ENCODE peak calls at places on chromosomes 3 and 15, in seven cellular contexts. E, R, N, T, Y, Z and B are unnamed samples.

GRCh38 chr15:71146597-71146996 is 31.3 kb downstream of the THSD4 start:
- DNase-seq in Z (no peak), T (no peak), Y (no peak), R (no peak), N (no peak), E (no peak), B (no peak)

GRCh38 chr3:38526792-38527191 is 30.7 kb downstream of the EXOG start:
- DNase-seq in Z (no peak), Y (no peak), R (no peak), E (no peak), T (no peak), N (no peak), B (no peak)

GRCh38 chr3:149808209-149808829 is 4.7 kb upstream of the RNF13 start:
- DNase-seq in R (peak; percentile 54), T (peak; percentile 72), E (peak; percentile 67), Z (peak; percentile 35), N (peak; percentile 71), Y (peak; percentile 64), B (peak; percentile 48)

GRCh38 chr3:126731044-126731443 is 27.0 kb downstream of the CHCHD6 start:
- DNase-seq in N (peak; percentile 10), R (no peak), T (no peak), Z (no peak), Y (no peak), E (no peak), B (no peak)

GRCh38 chr3:177041021-177041729 is 156.1 kb downstream of the TBL1XR1 start:
- DNase-seq in R (peak; percentile 48), N (no peak), Z (no peak), E (no peak), Y (no peak), T (peak; percentile 51), B (no peak)

GRCh38 chr3:127426444-127427168 is 138.8 kb upstream of the PRR20G start:
- DNase-seq in T (no peak), Y (no peak), Z (no peak), E (no peak), R (no peak), N (no peak), B (no peak)

GRCh38 chr15:86776120-86776519 is 696.4 kb downstream of the AGBL1 start:
- DNase-seq in T (no peak), N (no peak), E (no peak), R (no peak), Z (no peak), Y (no peak), B (no peak)

GRCh38 chr15:101579766-101580165 is 72.4 kb downstream of the TM2D3 start:
- DNase-seq in Y (no peak), N (no peak), T (peak; percentile 75), Z (no peak), E (no peak), R (no peak), B (no peak)

GRCh38 chr3:24496529-24497482 is 2.2 kb upstream of the THRB start:
- DNase-seq in E (peak; percentile 77), R (peak; percentile 71), T (peak; percentile 87), Z (no peak), Y (peak; percentile 82), N (peak; percentile 92), B (no peak)

GRCh38 chr3:150739200-150739863 is 23.6 kb downstream of the SIAH2 start:
- DNase-seq in T (no peak), Y (no peak), R (no peak), Z (no peak), E (no peak), N (no peak), B (no peak)

GRCh38 chr3:4356225-4356540 is 53.0 kb downstream of the SETMAR start:
- DNase-seq in Y (no peak), T (no peak), Z (no peak), E (no peak), R (no peak), N (no peak), B (no peak)

GRCh38 chr15:84855765-84856164 is 28.7 kb upstream of the SLC28A1 start:
- DNase-seq in N (no peak), Z (no peak), Y (no peak), T (no peak), R (no peak), E (no peak), B (no peak)

GRCh38 chr3:52346623-52347530 is 30.8 kb downstream of the DNAH1 start:
- DNase-seq in Z (no peak), N (no peak), E (no peak), Y (no peak), T (peak; percentile 63), R (no peak), B (no peak)

GRCh38 chr3:194089357-194090177 is 46.4 kb upstream of the HES1 start:
- DNase-seq in N (peak; percentile 94), Y (no peak), R (peak; percentile 88), T (peak; percentile 100), E (peak; percentile 63), Z (no peak), B (no peak)

GRCh38 chr3:184619348-184619747 is 57.8 kb downstream of the EPHB3 start:
- DNase-seq in R (no peak), T (no peak), Y (no peak), Z (no peak), E (no peak), N (no peak), B (no peak)

GRCh38 chr15:82854554-82854953 is 45.1 kb downstream of the WHAMM start:
- DNase-seq in Z (no peak), R (no peak), T (no peak), N (no peak), E (no peak), Y (no peak), B (no peak)

GRCh38 chr15:35975941-35976340 is 430.0 kb upstream of the DPH6 start:
- DNase-seq in E (no peak), Z (no peak), Y (no peak), N (no peak), T (no peak), R (no peak), B (no peak)

GRCh38 chr15:101240364-101240763 is 11.5 kb downstream of the CHSY1 start:
- DNase-seq in T (peak; percentile 82), N (no peak), Z (no peak), R (no peak), Y (no peak), E (no peak), B (no peak)

GRCh38 chr3:15097889-15098288 is 1.1 kb downstream of the RBSN start:
- DNase-seq in T (peak; percentile 64), R (no peak), Y (no peak), E (no peak), N (peak; percentile 19), Z (no peak), B (no peak)

GRCh38 chr3:82883072-82883471 is 1121.6 kb upstream of the GBE1 start:
- DNase-seq in N (no peak), T (no peak), Z (no peak), R (no peak), E (no peak), Y (no peak), B (no peak)

GRCh38 chr15:82298520-82298919 is 35.9 kb downstream of the SAXO2 start:
- DNase-seq in T (peak; percentile 15), Y (no peak), Z (peak; percentile 25), E (peak; percentile 27), R (no peak), N (no peak), B (no peak)

GRCh38 chr3:85255954-85256353 is 297.2 kb downstream of the CADM2 start:
- DNase-seq in Z (no peak), R (no peak), N (no peak), T (no peak), E (no peak), Y (no peak), B (no peak)

DNA sequence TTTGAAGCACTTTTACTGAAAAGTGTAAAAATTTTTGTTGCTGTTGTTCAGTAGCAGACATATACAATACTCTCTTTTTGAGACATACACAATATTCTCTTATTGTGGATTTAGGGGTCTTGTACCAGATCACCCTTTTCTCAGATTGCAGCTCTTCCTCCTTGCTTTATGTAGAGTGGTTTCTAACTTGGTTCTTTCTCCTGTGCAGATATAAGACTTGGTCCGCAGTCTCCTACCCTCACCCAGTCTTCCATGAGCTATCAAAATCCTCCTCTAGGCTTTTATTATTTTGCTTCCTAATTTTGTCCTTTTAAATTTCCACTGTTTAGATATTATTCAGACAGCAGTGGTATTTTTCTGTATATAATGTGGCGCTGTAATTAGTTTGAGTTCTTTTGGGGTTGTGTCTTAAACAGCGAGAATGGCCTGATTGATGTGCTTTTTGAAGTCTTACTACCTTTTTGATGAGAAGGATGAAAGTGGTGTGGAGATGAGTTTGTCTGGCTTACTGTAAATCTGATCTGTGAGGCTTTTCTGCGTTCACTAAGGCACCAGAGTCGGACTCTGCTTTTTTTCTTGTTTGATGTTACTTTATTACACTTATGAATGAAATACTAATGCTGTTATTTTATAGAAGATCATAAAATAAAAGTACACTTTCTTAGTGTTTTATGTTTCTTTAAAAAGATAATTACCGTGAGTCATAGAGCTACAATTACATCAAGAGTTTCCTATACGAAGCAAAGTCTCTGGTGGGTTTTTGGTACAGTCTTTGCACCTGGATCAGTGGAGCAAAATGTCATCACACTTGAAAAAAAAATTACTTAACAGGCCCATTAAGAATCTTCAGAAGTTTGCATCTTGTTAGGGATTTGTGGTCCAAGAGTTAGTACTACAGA is 27.8 kb downstream of the FNDC3B start:
- DNase-seq in T (no peak), R (no peak), N (no peak), Y (no peak), E (no peak), Z (no peak), B (no peak)
- H3K4me1 ChIP-seq in T (peaks cover 15% of the 10 kb centered on the region), R (peaks cover 10% of the 10 kb centered on the region), N (peaks cover 11% of the 10 kb centered on the region), Y (peaks cover 12% of the 10 kb centered on the region), E (peaks cover 71% of the 10 kb centered on the region), Z (no peaks in the 10 kb centered on the region), B (peaks cover 1% of the 10 kb centered on the region)

GRCh38 chr3:64593350-64593749 is 94.5 kb downstream of the ADAMTS9 start:
- DNase-seq in Z (no peak), Y (no peak), N (no peak), T (no peak), E (no peak), R (no peak), B (no peak)

GRCh38 chr3:64594129-64594528 is 93.7 kb downstream of the ADAMTS9 start:
- DNase-seq in Y (no peak), R (peak; percentile 35), T (no peak), Z (no peak), E (no peak), N (no peak), B (no peak)

GRCh38 chr3:64591606-64592005 is 96.2 kb downstream of the ADAMTS9 start:
- DNase-seq in T (no peak), Y (no peak), R (no peak), Z (no peak), E (no peak), N (no peak), B (no peak)

GRCh38 chr3:64599651-64600050 is 88.1 kb downstream of the ADAMTS9 start:
- DNase-seq in R (no peak), Z (no peak), N (no peak), T (no peak), E (no peak), Y (no peak), B (no peak)

GRCh38 chr3:64595253-64595694 is 92.5 kb downstream of the ADAMTS9 start:
- DNase-seq in E (peak; percentile 16), R (peak; percentile 71), Y (no peak), N (no peak), Z (no peak), T (peak; percentile 90), B (no peak)
- H3K36me3 ChIP-seq in E (no peaks in the 10 kb centered on the region), R (no peaks in the 10 kb centered on the region), Y (no peaks in the 10 kb centered on the region), N (no peaks in the 10 kb centered on the region), Z (no peaks in the 10 kb centered on the region), T (no peaks in the 10 kb centered on the region), B (no peaks in the 10 kb centered on the region)

GRCh38 chr3:76038949-76039348 is 253.6 kb upstream of the ZNF717 start:
- DNase-seq in T (no peak), N (no peak), Z (no peak), R (no peak), E (no peak), Y (no peak), B (no peak)
- H3K4me1 ChIP-seq in T (no peaks in the 10 kb centered on the region), N (no peaks in the 10 kb centered on the region), Z (no peaks in the 10 kb centered on the region), R (no peaks in the 10 kb centered on the region), E (no peaks in the 10 kb centered on the region), Y (no peaks in the 10 kb centered on the region), B (peaks cover 6% of the 10 kb centered on the region)

GRCh38 chr15:22939051-22939450 is 41.1 kb downstream of the CYFIP1 start:
- DNase-seq in E (no peak), Z (no peak), Y (no peak), T (no peak), R (no peak), N (no peak), B (no peak)
- H3K36me3 ChIP-seq in E (no peaks in the 10 kb centered on the region), Z (peaks cover 10% of the 10 kb centered on the region), Y (peaks cover 14% of the 10 kb centered on the region), T (peaks cover 15% of the 10 kb centered on the region), R (no peaks in the 10 kb centered on the region), N (peaks cover 40% of the 10 kb centered on the region), B (no peaks in the 10 kb centered on the region)